ENCODE peak calls at places on chromosomes 12 and 14, in eight cellular contexts. V is heart right ventricle, Z is tibial artery, S is stomach, N is right atrium auricular region, E is neural crest cell, Q is IMR-90, P is nephron progenitor cell. R is an unnamed sample.

GRCh38 chr12:24955389-24955788 is 6.5 kb upstream of the BCAT1 start:
- DNase-seq in E (no peak), V (no peak), Z (no peak), S (no peak), N (no peak), P (no peak), Q (no peak), R (no peak)

GRCh38 chr14:68786491-68787234 is 6.2 kb downstream of the ZFP36L1 start:
- DNase-seq in V (no peak), E (no peak), N (peak), Z (no peak), Q (peak), P (no peak), S (peak), R (no peak)

GRCh38 chr14:88321692-88322504 is 1.2 kb downstream of the KCNK10 start:
- DNase-seq in Z (no peak), S (no peak), E (no peak), V (no peak), Q (no peak), N (no peak), P (peak), R (no peak)

GRCh38 chr12:64088431-64089349 is 133.4 kb downstream of the KICS2 start:
- DNase-seq in V (peak), E (no peak), Q (peak), N (peak), P (no peak), Z (peak), S (peak), R (peak)

GRCh38 chr12:4506870-4507269 is 31.8 kb upstream of the RAD51AP1 start:
- DNase-seq in P (no peak), Z (no peak), S (no peak), E (no peak), V (no peak), Q (peak), N (no peak), R (no peak)

GRCh38 chr12:50107416-50108268 is 3.8 kb downstream of the GPD1 start:
- DNase-seq in V (no peak), S (no peak), Z (no peak), P (no peak), N (no peak), E (no peak), Q (no peak), R (no peak)

GRCh38 chr12:111570090-111570961 is 28.8 kb downstream of the ATXN2 start:
- DNase-seq in N (no peak), Z (no peak), V (no peak), S (no peak), E (no peak), P (no peak), Q (peak), R (no peak)

GRCh38 chr14:74474376-74474775 is 18.7 kb downstream of the NPC2 start:
- DNase-seq in E (no peak), N (no peak), P (no peak), S (no peak), V (no peak), Z (peak), Q (no peak), R (no peak)

GRCh38 chr12:15662983-15663659 is 126.1 kb downstream of the EPS8 start:
- DNase-seq in P (no peak), E (no peak), N (no peak), S (no peak), Z (no peak), Q (peak), V (no peak), R (no peak)

GRCh38 chr14:99391671-99392070 is 89.0 kb downstream of the SETD3 start:
- DNase-seq in N (no peak), Q (peak), Z (no peak), P (no peak), E (no peak), V (no peak), S (no peak), R (no peak)

GRCh38 chr12:68972570-68972969 is 39.6 kb upstream of the CPM start:
- DNase-seq in S (no peak), V (no peak), Q (no peak), E (no peak), P (no peak), Z (no peak), N (no peak), R (no peak)

GRCh38 chr12:851913-852312 is 97.6 kb downstream of the RAD52 start:
- DNase-seq in V (no peak), N (no peak), S (no peak), Q (peak), Z (no peak), P (no peak), E (no peak), R (no peak)

GRCh38 chr14:23364164-23364571 is 804 bp downstream of the EFS start:
- DNase-seq in Q (no peak), Z (peak), V (no peak), E (peak), N (peak), S (no peak), P (no peak), R (no peak)

GRCh38 chr12:131089526-131090253 is 136.0 kb downstream of the ADGRD1 start:
- DNase-seq in V (no peak), P (no peak), Q (no peak), E (no peak), Z (no peak), S (no peak), N (no peak), R (no peak)

GRCh38 chr12:100437038-100437841 is 36.4 kb upstream of the NR1H4 start:
- DNase-seq in P (no peak), N (no peak), Z (no peak), E (no peak), Q (no peak), V (no peak), S (no peak), R (no peak)

GRCh38 chr14:105374389-105374788 is 23.9 kb upstream of the TEX22 start:
- DNase-seq in S (no peak), E (no peak), V (no peak), Q (no peak), Z (no peak), P (no peak), N (no peak), R (no peak)

GRCh38 chr12:24127919-24128721 is 178.7 kb upstream of the SOX5 start:
- DNase-seq in Z (no peak), Q (no peak), P (no peak), N (no peak), S (no peak), E (no peak), V (no peak), R (no peak)

GRCh38 chr12:113591480-113591971 is 119.9 kb upstream of the LHX5 start:
- DNase-seq in V (no peak), N (no peak), E (no peak), Q (no peak), S (no peak), P (peak), Z (no peak), R (peak)

GRCh38 chr12:49108958-49109404 is 1.7 kb downstream of the LMBR1L start:
- DNase-seq in Z (peak), P (no peak), V (peak), N (peak), E (no peak), S (no peak), Q (peak), R (no peak)

GRCh38 chr12:16605666-16606116 is 271 bp downstream of the LMO3 start:
- DNase-seq in N (no peak), Z (peak), V (no peak), Q (peak), S (no peak), E (peak), P (peak), R (no peak)

GRCh38 chr12:120639771-120640721 is at the start of gene CABP1:
- DNase-seq in P (peak), S (peak), V (no peak), N (no peak), E (peak), Q (no peak), Z (no peak), R (peak)
- TF ChIP-seq CTCF in P (peak), S (peak), V (no peak), N (peak), E (peak), Q (no peak), Z (no peak), R (no peak)

GRCh38 chr12:19994970-19995369 is 373.4 kb upstream of the PDE3A start:
- DNase-seq in V (no peak), E (no peak), Z (no peak), S (no peak), Q (no peak), N (no peak), P (no peak), R (no peak)
- TF ChIP-seq CTCF in V (no peak), E (no peak), Z (no peak), S (no peak), Q (peak), N (peak), P (no peak), R (no peak)

GRCh38 chr12:116426391-116427136 is 132.6 kb upstream of the MAP1LC3B2 start:
- DNase-seq in Z (peak), Q (peak), S (no peak), V (peak), P (peak), E (no peak), N (peak), R (peak)
- TF ChIP-seq CTCF in Z (peak), Q (peak), S (no peak), V (peak), P (no peak), E (peak), N (no peak), R (no peak)

GRCh38 chr12:122946690-122947271 is 19.5 kb downstream of the ABCB9 start:
- DNase-seq in P (no peak), Q (peak), Z (peak), N (peak), V (peak), S (peak), E (no peak), R (no peak)

GRCh38 chr12:122949405-122949804 is 16.9 kb downstream of the ABCB9 start:
- DNase-seq in N (no peak), Q (no peak), S (no peak), P (no peak), Z (no peak), E (no peak), V (no peak), R (no peak)

GRCh38 chr12:122945047-122945592 is 21.1 kb downstream of the ABCB9 start:
- DNase-seq in Q (no peak), S (no peak), N (no peak), P (no peak), Z (no peak), V (no peak), E (no peak), R (no peak)

GRCh38 chr12:122948605-122949004 is 17.7 kb downstream of the ABCB9 start:
- DNase-seq in N (no peak), P (no peak), S (no peak), Z (no peak), V (no peak), Q (no peak), E (no peak), R (no peak)

GRCh38 chr12:122947352-122947792 is 18.9 kb downstream of the ABCB9 start:
- DNase-seq in P (no peak), N (peak), V (peak), Q (no peak), E (no peak), Z (peak), S (peak), R (no peak)
- TF ChIP-seq CTCF in P (no peak), N (no peak), V (no peak), Q (no peak), E (no peak), Z (no peak), S (peak), R (no peak)

DNA sequence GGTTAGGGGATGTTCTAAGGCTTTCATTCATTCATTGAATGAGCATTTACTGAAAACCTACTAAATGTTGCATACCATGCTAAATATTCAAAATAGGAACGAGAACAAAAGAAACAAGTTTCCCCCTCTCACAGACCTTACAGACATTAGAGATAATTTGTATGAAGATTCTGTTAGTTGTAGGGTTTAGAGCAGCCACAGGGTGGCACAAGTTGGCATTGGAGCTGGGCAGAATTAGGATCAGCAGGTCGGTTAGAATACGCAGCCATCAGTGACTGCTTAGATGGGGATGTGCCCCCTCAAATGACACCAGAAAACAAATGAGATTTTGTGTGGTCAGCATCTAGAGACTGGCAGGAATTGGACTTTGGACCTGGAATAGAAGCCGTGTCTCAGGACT is 166.3 kb upstream of the DAAM1 start:
- DNase-seq in Q (no peak), P (no peak), V (no peak), N (no peak), S (no peak), E (no peak), Z (no peak), R (peak)
- TF ChIP-seq CTCF in Q (no peak), P (no peak), V (no peak), N (no peak), S (no peak), E (no peak), Z (peak), R (peak)

DNA sequence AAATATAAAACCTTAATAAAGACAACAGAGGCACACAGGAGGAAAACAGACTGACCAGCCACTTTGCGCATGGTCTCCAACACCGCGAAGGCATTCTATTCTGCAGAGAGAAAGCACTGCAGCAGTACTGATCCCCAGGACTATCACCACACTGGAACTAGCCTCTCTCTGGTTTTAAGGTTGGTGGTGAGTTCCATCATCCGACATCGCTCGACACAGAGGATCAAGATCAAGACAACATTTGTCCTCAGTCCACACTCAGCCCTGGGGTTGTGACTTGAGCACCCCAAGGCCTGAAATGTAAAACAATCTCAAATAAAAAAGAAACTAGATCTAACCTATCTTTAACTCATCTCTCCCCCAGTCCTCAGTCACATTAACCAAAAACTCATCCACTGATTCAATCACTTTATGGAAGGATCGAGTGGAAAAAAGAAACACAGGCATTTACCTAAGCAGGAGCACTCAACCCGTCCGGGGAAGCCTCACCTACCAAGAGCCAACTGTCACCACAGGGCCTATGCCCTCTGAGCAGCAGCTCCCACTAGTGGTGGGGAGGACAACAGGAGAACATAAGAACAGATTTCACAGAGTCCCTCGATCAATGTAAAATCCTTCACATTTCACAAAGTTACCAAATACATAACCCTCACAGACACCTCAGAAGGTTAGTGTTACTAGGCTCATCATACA is 17.7 kb downstream of the STXBP6 start:
- DNase-seq in N (no peak), S (no peak), Z (no peak), Q (no peak), P (no peak), E (no peak), V (no peak), R (no peak)
- TF ChIP-seq CTCF in N (no peak), S (no peak), Z (no peak), Q (no peak), P (no peak), E (peak), V (no peak), R (no peak)

GRCh38 chr12:71009414-71010142 is 89.0 kb upstream of the PTPRR start:
- DNase-seq in V (no peak), Z (no peak), P (no peak), Q (no peak), S (no peak), N (no peak), E (no peak), R (no peak)

GRCh38 chr12:71018682-71019081 is 98.1 kb upstream of the PTPRR start:
- DNase-seq in P (no peak), V (no peak), Q (no peak), Z (no peak), S (no peak), N (no peak), E (no peak), R (no peak)

GRCh38 chr12:71011261-71011660 is 90.7 kb upstream of the PTPRR start:
- DNase-seq in N (no peak), S (no peak), P (no peak), Q (no peak), V (no peak), E (no peak), Z (no peak), R (no peak)

GRCh38 chr12:71010143-71010479 is 89.6 kb upstream of the PTPRR start:
- DNase-seq in Q (no peak), E (no peak), V (no peak), S (no peak), N (no peak), P (no peak), Z (no peak), R (no peak)

DNA sequence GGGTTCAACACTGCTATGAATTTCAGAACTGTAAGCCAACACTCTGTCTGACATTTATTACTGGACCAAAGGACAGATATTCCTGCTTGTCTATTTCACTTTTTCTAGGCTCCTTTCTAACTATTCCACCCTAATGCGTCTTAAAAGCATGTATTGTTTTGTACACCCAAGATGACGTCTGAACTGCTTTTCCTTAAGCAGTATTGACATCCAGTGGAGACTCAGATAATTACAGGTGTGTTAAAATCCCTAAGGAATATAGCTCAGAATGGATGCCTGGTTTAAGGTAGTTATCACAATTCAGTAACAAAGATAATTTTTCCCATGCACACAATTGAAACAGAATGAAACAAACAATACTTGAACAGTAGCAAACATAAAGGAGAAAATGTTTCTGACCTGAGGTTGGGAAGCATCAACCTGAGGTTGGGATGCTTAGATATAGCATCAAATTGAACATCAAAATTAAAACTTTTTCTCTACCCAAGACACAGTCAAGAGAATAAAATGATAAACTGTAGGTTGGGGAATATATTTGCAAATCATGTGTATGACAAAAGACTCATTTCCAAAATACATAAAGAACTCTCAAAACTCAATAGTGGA is 93.7 kb upstream of the PTPRR start:
- DNase-seq in N (no peak), Z (no peak), V (no peak), Q (peak), E (no peak), S (no peak), P (no peak), R (no peak)
- TF ChIP-seq CTCF in N (no peak), Z (peak), V (peak), Q (peak), E (peak), S (peak), P (peak), R (peak)

GRCh38 chr12:46383654-46384450 is 11.3 kb upstream of the SLC38A2 start:
- DNase-seq in P (no peak), Q (peak), N (peak), S (peak), E (peak), Z (peak), V (peak), R (peak)
- TF ChIP-seq CTCF in P (no peak), Q (peak), N (no peak), S (no peak), E (peak), Z (no peak), V (no peak), R (no peak)

R was measured in endothelial cell.